ENCODE peak calls at places on chromosome 3, in five cellular contexts. One of them, this sample, is unnamed.

GRCh38 chr3:193732391-193732790 is 139.4 kb downstream of the OPA1 start:
- DNase-seq in psoas muscle: no peak
- DNase-seq in endothelial cell of umbilical vein: no peak
- DNase-seq in osteoblast: peak
- DNase-seq in adrenal gland: peak
- DNase-seq in this sample: no peak

GRCh38 chr3:150544040-150544439 is 2.3 kb downstream of the SERP1 start:
- DNase-seq in endothelial cell of umbilical vein: peak
- DNase-seq in psoas muscle: no peak
- DNase-seq in adrenal gland: no peak
- DNase-seq in osteoblast: peak
- DNase-seq in this sample: no peak

GRCh38 chr3:51373658-51374421 is 11.3 kb upstream of the MANF start:
- DNase-seq in endothelial cell of umbilical vein: no peak
- DNase-seq in osteoblast: no peak
- DNase-seq in psoas muscle: no peak
- DNase-seq in adrenal gland: no peak
- DNase-seq in this sample: no peak

GRCh38 chr3:50268703-50269451 is at the start of gene SEMA3B:
- DNase-seq in endothelial cell of umbilical vein: no peak
- DNase-seq in osteoblast: peak
- DNase-seq in psoas muscle: peak
- DNase-seq in adrenal gland: peak
- DNase-seq in this sample: peak

GRCh38 chr3:8668216-8668615 is 23.6 kb upstream of the SSUH2 start:
- DNase-seq in endothelial cell of umbilical vein: no peak
- DNase-seq in adrenal gland: no peak
- DNase-seq in osteoblast: peak
- DNase-seq in psoas muscle: no peak
- DNase-seq in this sample: no peak

GRCh38 chr3:54120657-54121403 is 1.5 kb upstream of the CACNA2D3 start:
- DNase-seq in endothelial cell of umbilical vein: no peak
- DNase-seq in adrenal gland: no peak
- DNase-seq in osteoblast: peak
- DNase-seq in psoas muscle: peak
- DNase-seq in this sample: no peak

GRCh38 chr3:84984429-84984828 is 25.6 kb downstream of the CADM2 start:
- DNase-seq in endothelial cell of umbilical vein: no peak
- DNase-seq in osteoblast: no peak
- DNase-seq in adrenal gland: no peak
- DNase-seq in psoas muscle: no peak
- DNase-seq in this sample: no peak

GRCh38 chr3:13869944-13870343 is 9.9 kb downstream of the WNT7A start:
- DNase-seq in endothelial cell of umbilical vein: no peak
- DNase-seq in adrenal gland: no peak
- DNase-seq in osteoblast: peak
- DNase-seq in psoas muscle: no peak
- DNase-seq in this sample: no peak

GRCh38 chr3:189458536-189458935 is 172.7 kb upstream of the TP63 start:
- DNase-seq in adrenal gland: peak
- DNase-seq in endothelial cell of umbilical vein: no peak
- DNase-seq in psoas muscle: peak
- DNase-seq in osteoblast: no peak
- DNase-seq in this sample: no peak

GRCh38 chr3:125048282-125048681 is 7.5 kb downstream of the HEG1 start:
- DNase-seq in endothelial cell of umbilical vein: no peak
- DNase-seq in osteoblast: peak
- DNase-seq in psoas muscle: no peak
- DNase-seq in adrenal gland: no peak
- DNase-seq in this sample: no peak

GRCh38 chr3:48086736-48087470 is 70.7 kb upstream of the MAP4 start:
- DNase-seq in osteoblast: no peak
- DNase-seq in psoas muscle: no peak
- DNase-seq in endothelial cell of umbilical vein: peak
- DNase-seq in adrenal gland: no peak
- DNase-seq in this sample: no peak

GRCh38 chr3:16441306-16441898 is 72.1 kb downstream of the RFTN1 start:
- DNase-seq in endothelial cell of umbilical vein: no peak
- DNase-seq in osteoblast: no peak
- DNase-seq in psoas muscle: no peak
- DNase-seq in adrenal gland: no peak
- DNase-seq in this sample: no peak

GRCh38 chr3:46929324-46929723 is 47.2 kb downstream of the CCDC12 start:
- DNase-seq in osteoblast: no peak
- DNase-seq in psoas muscle: peak
- DNase-seq in adrenal gland: no peak
- DNase-seq in endothelial cell of umbilical vein: no peak
- DNase-seq in this sample: no peak

GRCh38 chr3:186025161-186025560 is 83.7 kb downstream of the ETV5 start:
- DNase-seq in adrenal gland: no peak
- DNase-seq in osteoblast: peak
- DNase-seq in psoas muscle: no peak
- DNase-seq in endothelial cell of umbilical vein: peak
- DNase-seq in this sample: no peak

GRCh38 chr3:175983369-175983768 is 1124.2 kb downstream of the NAALADL2 start:
- DNase-seq in psoas muscle: no peak
- DNase-seq in endothelial cell of umbilical vein: no peak
- DNase-seq in adrenal gland: no peak
- DNase-seq in osteoblast: no peak
- DNase-seq in this sample: no peak

GRCh38 chr3:190533511-190534282 is 19.8 kb downstream of the IL1RAP start:
- DNase-seq in adrenal gland: peak
- DNase-seq in osteoblast: peak
- DNase-seq in endothelial cell of umbilical vein: peak
- DNase-seq in psoas muscle: peak
- DNase-seq in this sample: peak

GRCh38 chr3:171192176-171192854 is 165.8 kb upstream of the SLC2A2 start:
- DNase-seq in osteoblast: peak
- DNase-seq in endothelial cell of umbilical vein: peak
- DNase-seq in adrenal gland: peak
- DNase-seq in psoas muscle: no peak
- DNase-seq in this sample: no peak

GRCh38 chr3:153166206-153166605 is 4.2 kb downstream of the RAP2B start:
- DNase-seq in adrenal gland: no peak
- DNase-seq in osteoblast: no peak
- DNase-seq in psoas muscle: no peak
- DNase-seq in endothelial cell of umbilical vein: peak
- DNase-seq in this sample: no peak

GRCh38 chr3:57999423-58000115 is 8.7 kb upstream of the FLNB start:
- DNase-seq in adrenal gland: no peak
- DNase-seq in osteoblast: peak
- DNase-seq in endothelial cell of umbilical vein: peak
- DNase-seq in psoas muscle: no peak
- DNase-seq in this sample: no peak

DNA sequence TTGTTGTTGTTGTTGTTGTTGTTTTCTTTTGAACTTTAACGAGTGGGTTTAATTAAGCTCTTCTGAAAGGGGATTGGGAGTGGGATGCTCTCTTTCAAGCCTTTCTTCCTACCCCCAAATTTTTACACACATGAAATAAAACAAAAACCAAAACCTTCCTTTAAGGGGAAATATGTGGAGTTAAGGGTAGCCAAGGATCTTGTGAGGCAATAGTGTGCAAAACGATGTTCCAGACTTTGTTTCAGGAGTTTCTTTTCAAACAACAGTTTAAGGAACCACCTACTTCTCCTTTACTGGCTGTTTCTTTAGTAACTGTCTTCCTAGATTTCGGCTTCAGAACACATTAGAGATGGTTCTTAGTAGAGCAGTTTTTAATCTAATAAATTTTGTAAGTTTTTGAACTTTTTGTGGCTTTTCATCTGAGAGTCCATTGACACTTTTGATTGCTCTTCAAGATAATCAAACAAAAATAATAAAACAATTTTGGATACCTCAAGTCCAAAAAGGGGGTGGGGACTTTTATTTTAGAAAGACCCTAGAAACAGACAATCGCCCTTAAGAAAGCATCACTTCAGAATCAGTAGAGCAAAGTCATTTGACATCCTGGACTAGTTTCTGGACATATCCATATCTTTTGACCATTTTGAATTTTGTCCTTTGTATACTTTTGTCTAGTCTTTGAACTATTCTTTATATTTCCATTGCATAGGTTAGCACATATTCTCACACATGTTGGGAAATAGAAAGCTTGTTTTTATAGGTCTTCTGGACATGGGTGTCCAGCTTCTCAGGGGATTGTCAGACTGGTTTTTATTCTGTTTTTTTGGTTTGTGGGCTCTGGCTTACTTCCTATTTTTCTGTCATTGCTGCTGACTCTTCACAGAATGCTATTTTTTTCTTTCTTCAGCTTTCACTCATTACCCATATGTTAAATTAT is 6.0 kb downstream of the DIPK2A start:
- DNase-seq in osteoblast: peak
- DNase-seq in psoas muscle: no peak
- DNase-seq in endothelial cell of umbilical vein: no peak
- DNase-seq in adrenal gland: no peak
- DNase-seq in this sample: no peak
- H3K4me3 ChIP-seq in osteoblast: no peak
- H3K4me3 ChIP-seq in psoas muscle: peak
- H3K4me3 ChIP-seq in endothelial cell of umbilical vein: no peak
- H3K4me3 ChIP-seq in adrenal gland: no peak
- H3K4me3 ChIP-seq in this sample: peak

GRCh38 chr3:128546646-128547045 is 53.6 kb upstream of the GATA2 start:
- DNase-seq in osteoblast: no peak
- DNase-seq in adrenal gland: no peak
- DNase-seq in endothelial cell of umbilical vein: no peak
- DNase-seq in psoas muscle: no peak
- DNase-seq in this sample: no peak
- H3K27ac ChIP-seq in osteoblast: no peak
- H3K27ac ChIP-seq in adrenal gland: no peak
- H3K27ac ChIP-seq in endothelial cell of umbilical vein: no peak
- H3K27ac ChIP-seq in psoas muscle: no peak
- H3K27ac ChIP-seq in this sample: no peak

GRCh38 chr3:136925425-136926190 is 32.2 kb upstream of the IL20RB start:
- DNase-seq in osteoblast: peak
- DNase-seq in endothelial cell of umbilical vein: no peak
- DNase-seq in psoas muscle: no peak
- DNase-seq in adrenal gland: no peak
- DNase-seq in this sample: no peak
- H3K4me3 ChIP-seq in osteoblast: no peak
- H3K4me3 ChIP-seq in endothelial cell of umbilical vein: no peak
- H3K4me3 ChIP-seq in psoas muscle: no peak
- H3K4me3 ChIP-seq in adrenal gland: no peak
- H3K4me3 ChIP-seq in this sample: no peak

GRCh38 chr3:11283126-11283478 is 10.9 kb downstream of the ATG7 start:
- DNase-seq in psoas muscle: no peak
- DNase-seq in adrenal gland: no peak
- DNase-seq in endothelial cell of umbilical vein: no peak
- DNase-seq in osteoblast: no peak
- DNase-seq in this sample: no peak
- H3K27ac ChIP-seq in psoas muscle: peak
- H3K27ac ChIP-seq in adrenal gland: peak
- H3K27ac ChIP-seq in endothelial cell of umbilical vein: no peak
- H3K27ac ChIP-seq in osteoblast: no peak
- H3K27ac ChIP-seq in this sample: peak

GRCh38 chr3:133928136-133928893 is 32.6 kb upstream of the RAB6B start:
- DNase-seq in osteoblast: peak
- DNase-seq in endothelial cell of umbilical vein: no peak
- DNase-seq in adrenal gland: no peak
- DNase-seq in psoas muscle: no peak
- DNase-seq in this sample: no peak
- H3K4me3 ChIP-seq in osteoblast: peak
- H3K4me3 ChIP-seq in endothelial cell of umbilical vein: no peak
- H3K4me3 ChIP-seq in adrenal gland: no peak
- H3K4me3 ChIP-seq in psoas muscle: peak
- H3K4me3 ChIP-seq in this sample: no peak

This sample was measured in aorta.